ENCODE peak calls at places on chromosome 4, in six cellular contexts. F is HepG2, W is stomach, V is upper lobe of left lung, D is K562, O is SK-N-SH. R is an unnamed sample.

GRCh38 chr4:16717266-16717970 is 181.0 kb downstream of the LDB2 start:
- DNase-seq in F (no peak), W (no peak), V (no peak), D (no peak), O (no peak), R (no peak)

GRCh38 chr4:143282170-143282760 is 54.4 kb upstream of the GAB1 start:
- DNase-seq in F (no peak), W (no peak), V (no peak), D (no peak), O (peak), R (no peak)

GRCh38 chr4:138242076-138242829 is at the start of gene SLC7A11:
- DNase-seq in F (peak), W (peak), V (peak), D (peak), O (peak), R (peak)

GRCh38 chr4:40838742-40839141 is 89.0 kb downstream of the NSUN7 start:
- DNase-seq in F (no peak), W (no peak), V (no peak), D (no peak), O (no peak), R (no peak)

GRCh38 chr4:173170210-173170778 is 1.7 kb downstream of the GALNT7 start:
- DNase-seq in F (no peak), W (no peak), V (no peak), D (no peak), O (no peak), R (no peak)

GRCh38 chr4:106329027-106329618 is 12.8 kb downstream of the AIMP1 start:
- DNase-seq in F (peak), W (no peak), V (no peak), D (peak), O (peak), R (no peak)

GRCh38 chr4:92516450-92516849 is 212.7 kb downstream of the GRID2 start:
- DNase-seq in F (no peak), W (no peak), V (no peak), D (no peak), O (no peak), R (no peak)

GRCh38 chr4:150368667-150369066 is 213.3 kb upstream of the MAB21L2 start:
- DNase-seq in F (no peak), W (no peak), V (no peak), D (no peak), O (peak), R (no peak)

GRCh38 chr4:10346023-10346422 is 111.2 kb downstream of the ZNF518B start:
- DNase-seq in F (no peak), W (no peak), V (no peak), D (no peak), O (no peak), R (no peak)

GRCh38 chr4:789571-790465 is 36.1 kb downstream of the CPLX1 start:
- DNase-seq in F (no peak), W (no peak), V (no peak), D (no peak), O (peak), R (no peak)

GRCh38 chr4:139524062-139524631 is 31.9 kb downstream of the SETD7 start:
- DNase-seq in F (no peak), W (no peak), V (no peak), D (no peak), O (no peak), R (no peak)

GRCh38 chr4:13347517-13348125 is 136.5 kb downstream of the RAB28 start:
- DNase-seq in F (no peak), W (no peak), V (no peak), D (no peak), O (no peak), R (no peak)

DNA sequence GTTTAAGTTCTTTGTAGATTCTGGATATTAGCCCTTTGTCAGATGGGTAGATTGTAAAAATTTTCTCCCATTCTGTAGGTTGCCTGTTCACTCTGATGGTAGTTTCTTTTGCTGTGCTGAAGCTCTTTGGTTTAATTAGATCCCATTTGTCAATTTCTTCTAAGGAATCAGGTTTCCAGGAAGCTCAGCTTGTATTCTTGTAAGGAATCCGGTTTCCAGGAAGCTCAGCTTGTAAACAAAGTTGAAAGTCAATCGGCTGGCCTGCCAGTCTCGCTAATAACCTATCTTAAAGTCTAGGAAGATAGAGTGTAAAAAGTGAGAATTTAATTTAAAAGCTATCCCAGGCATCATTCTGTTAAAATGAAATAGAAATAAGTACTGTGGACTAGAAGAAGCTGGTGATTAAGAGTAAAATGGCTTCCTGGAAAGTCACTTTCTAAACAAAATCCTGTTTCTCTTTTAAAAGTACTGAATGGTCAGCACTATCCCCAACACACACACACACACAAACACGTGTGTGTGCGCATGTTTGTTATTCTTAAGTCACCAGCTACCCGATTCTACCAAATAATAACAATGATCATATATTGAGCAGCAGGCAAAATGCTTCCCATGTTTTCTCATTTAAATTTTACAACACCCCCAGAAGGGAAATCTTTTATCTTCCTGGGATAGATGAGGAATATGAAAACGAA is 171.7 kb downstream of the PAPSS1 start:
- DNase-seq in F (no peak), W (no peak), V (no peak), D (no peak), O (no peak), R (no peak)
- TF ChIP-seq POLR2AphosphoS5 in F (no peak), W (no peak), V (no peak), D (no peak), O (no peak), R (no peak)

DNA sequence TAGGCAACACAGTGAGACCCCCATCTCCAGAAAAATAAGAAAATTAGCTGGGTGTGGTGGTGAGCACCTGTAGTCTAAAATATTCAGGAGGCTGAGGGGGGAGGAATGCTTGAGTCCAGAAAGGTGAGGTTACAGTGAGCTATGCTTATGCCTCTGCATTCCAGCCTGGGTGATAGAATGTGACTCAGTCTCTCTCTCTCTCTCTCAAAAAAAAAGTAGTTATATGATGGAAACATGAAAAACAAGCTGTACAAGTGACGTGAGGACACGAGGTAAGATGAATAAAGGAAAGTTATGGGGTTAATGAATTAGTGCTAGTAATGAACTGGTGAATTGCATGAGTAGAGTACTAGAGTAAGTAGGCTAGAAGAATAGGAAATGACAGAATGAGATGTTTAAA is 21.8 kb upstream of the CAMK2D start:
- DNase-seq in F (no peak), W (no peak), V (no peak), D (no peak), O (no peak), R (no peak)
- H3K4me3 ChIP-seq in F (no peak), W (no peak), V (no peak), D (no peak), O (no peak), R (no peak)

GRCh38 chr4:26584725-26585124 is 841 bp downstream of the TBC1D19 start:
- DNase-seq in F (no peak), W (no peak), V (no peak), D (no peak), O (no peak), R (no peak)

GRCh38 chr4:26594778-26595177 is 10.9 kb downstream of the TBC1D19 start:
- DNase-seq in F (no peak), W (no peak), V (no peak), D (no peak), O (no peak), R (no peak)

GRCh38 chr4:26590639-26591038 is 6.8 kb downstream of the TBC1D19 start:
- DNase-seq in F (no peak), W (no peak), V (no peak), D (no peak), O (no peak), R (no peak)

GRCh38 chr4:26594371-26594770 is 10.5 kb downstream of the TBC1D19 start:
- DNase-seq in F (no peak), W (no peak), V (no peak), D (no peak), O (no peak), R (no peak)

DNA sequence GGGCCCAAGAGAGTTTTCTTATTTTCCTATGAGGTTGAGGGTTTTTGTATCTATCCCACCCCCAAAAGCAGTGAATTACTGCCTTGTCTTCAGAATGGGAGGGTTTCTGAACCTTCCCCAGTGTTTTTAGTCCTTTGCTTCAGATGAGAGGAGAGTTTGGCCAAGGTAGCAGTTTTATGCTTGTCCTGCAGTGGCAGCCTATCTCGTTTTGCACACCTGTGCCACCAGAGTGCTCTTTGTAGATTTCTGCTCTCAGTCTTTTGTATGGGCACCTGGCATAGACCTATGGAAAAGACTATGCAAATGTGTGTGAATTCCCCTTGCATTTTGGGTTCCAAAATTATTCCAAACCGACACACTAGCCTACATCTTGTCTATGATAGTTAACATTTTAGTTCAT is 5.8 kb downstream of the TBC1D19 start:
- DNase-seq in F (no peak), W (no peak), V (no peak), D (no peak), O (no peak), R (no peak)
- TF ChIP-seq CTCF in F (no peak), W (no peak), V (no peak), D (no peak), O (no peak), R (no peak)

DNA sequence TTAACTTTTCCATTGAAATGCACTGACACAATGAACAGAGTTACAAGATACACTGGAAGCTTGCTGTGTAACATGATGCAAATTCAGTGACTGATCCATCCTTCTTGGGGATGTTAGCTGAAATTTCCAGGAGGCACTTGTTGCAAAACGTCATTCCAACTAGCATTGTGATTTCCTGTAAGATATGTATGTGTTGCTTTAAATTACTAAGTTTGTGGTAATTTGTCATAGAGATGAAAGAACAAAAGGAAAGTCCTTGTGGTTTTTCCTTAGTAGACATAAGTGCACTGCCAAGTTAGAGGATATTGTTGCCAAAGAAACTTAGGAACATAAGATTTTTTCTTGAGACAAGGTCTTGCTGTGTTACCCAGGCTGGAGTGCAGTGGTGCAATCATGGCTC is 505.8 kb downstream of the STIM2 start:
- DNase-seq in F (no peak), W (no peak), V (no peak), D (no peak), O (no peak), R (no peak)
- TF ChIP-seq POLR2AphosphoS5 in F (no peak), W (no peak), V (no peak), D (no peak), O (no peak), R (no peak)

DNA sequence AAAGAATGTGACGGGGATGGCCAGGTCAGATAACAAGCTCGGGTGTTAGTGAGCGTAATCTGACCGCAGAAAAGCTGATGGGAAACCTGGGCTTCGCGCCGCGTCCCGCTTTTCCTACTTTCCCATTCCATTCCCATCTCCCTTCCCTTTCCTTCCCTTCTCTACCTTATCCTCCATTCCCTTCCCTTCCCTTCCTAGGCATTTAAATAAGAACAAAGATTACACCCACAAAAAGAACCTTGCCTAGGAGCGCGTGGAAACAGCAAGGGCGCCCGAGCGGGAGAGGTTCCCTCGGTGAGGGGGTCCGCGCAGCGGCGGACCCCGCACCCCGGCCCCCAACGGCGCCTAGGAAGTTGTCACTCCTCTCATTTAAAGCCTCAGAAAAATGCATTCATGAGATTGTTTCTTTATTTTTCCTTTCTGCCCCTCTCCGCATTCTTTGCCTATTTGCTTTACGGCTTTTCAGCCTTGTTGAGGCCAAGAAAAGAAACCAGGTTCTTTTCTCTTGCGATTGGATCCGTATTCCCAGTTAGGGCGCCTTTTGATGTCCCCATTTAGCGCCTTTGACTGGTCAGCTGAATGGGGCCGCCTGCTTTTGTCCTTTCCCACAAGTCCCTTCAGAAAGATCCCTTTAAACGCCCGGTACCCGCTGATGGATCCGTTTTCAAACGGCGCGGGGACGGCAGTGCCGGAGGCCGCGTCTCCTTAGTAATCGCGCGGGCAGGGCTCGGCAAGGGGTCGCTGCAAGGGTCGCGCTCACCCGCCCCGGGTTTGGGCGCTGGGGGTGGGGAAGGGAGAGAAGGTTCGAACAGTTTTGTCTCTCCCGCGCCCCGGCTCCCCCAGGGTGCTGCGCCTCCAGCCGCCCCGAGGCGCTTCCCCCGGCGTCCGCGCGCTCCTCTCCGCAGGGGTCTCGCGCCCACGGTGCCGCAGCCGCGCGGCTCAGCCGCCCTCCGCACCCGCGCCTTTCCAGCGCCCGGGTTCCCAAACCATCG is 54.1 kb upstream of the TMEM33 start:
- DNase-seq in F (no peak), W (no peak), V (no peak), D (no peak), O (peak), R (peak)
- H3K4me3 ChIP-seq in F (no peak), W (peak), V (peak), D (no peak), O (peak), R (peak)

GRCh38 chr4:87838207-87838606 is 5.4 kb downstream of the MEPE start:
- DNase-seq in F (no peak), W (no peak), V (no peak), D (peak), O (no peak), R (no peak)
- TF ChIP-seq CTCF in F (peak), W (no peak), V (no peak), D (peak), O (peak), R (no peak)

DNA sequence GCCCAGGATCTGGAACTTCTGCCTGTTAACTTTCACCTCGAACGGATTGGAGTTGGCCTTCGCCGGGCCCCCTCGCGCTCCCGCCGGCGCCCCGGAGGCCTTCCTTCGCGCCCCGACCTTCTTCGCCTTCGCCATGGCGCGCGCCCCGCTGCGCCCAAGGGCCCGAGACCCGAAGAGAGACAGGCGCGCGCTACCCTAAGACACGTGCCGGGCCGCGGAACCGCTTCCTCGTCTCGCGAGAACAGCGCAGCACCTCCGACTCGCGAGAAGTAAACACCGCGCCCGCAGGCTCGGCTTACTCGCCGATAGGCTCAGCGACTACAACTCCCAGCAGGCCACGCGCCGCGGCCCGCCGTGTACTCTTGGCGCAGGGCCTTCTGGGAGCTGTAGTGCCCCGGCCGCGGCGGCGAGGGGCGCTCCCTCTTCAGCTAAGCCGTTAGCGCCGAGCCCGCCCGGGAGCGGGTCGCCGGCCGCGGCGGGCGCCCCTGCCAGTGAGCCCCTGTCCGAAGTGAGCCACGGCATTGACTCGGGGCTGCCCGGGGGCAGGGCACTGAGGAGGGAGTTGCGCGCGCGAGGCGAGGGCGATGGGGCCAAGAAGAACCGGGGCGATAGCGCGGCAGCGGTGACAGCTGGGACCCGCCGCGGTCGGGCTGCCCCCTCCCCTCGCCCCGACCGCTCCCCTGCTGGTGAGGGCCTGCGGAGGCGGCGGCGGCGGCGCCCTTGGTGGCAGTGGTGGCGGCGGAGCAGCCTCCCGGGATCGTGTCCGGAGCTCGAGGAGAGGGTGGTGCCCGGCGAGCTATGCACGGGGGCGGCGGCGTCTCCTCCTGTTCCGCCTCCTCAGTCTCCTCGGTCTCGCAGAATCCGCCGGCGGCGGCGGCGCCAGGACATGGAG is at the start of the genes GRK4 and NOP14:
- DNase-seq in F (peak), W (peak), V (peak), D (peak), O (peak), R (peak)
- TF ChIP-seq POLR2AphosphoS5 in F (peak), W (peak), V (peak), D (peak), O (peak), R (peak)